ENCODE peak calls at places on chromosomes 5 and 9, in eight cellular contexts. M, U, F, P, Y, R, D and Q are unnamed samples.

GRCh38 chr9:90022474-90022873 is 417.7 kb downstream of the GADD45G start:
- DNase-seq in M (no peak), U (no peak), F (no peak), P (no peak), Y (peak; percentile 12), R (no peak), D (no peak), Q (no peak)

GRCh38 chr5:14383923-14384322 is 197.7 kb upstream of the OTULINL start:
- DNase-seq in M (no peak), U (no peak), F (no peak), P (no peak), Y (no peak), R (no peak), D (no peak), Q (no peak)

GRCh38 chr9:130508218-130508617 is 63.5 kb downstream of the ASS1 start:
- DNase-seq in M (no peak), U (no peak), F (no peak), P (no peak), Y (no peak), R (no peak), D (no peak), Q (no peak)

GRCh38 chr5:136080483-136081180 is 51.8 kb downstream of the TGFBI start:
- DNase-seq in M (peak; percentile 89), U (peak; percentile 88), F (peak; percentile 81), P (peak; percentile 87), Y (peak; percentile 93), R (peak; percentile 22), D (peak; percentile 96), Q (no peak)

GRCh38 chr5:160185954-160186353 is 43.4 kb upstream of the FABP6 start:
- DNase-seq in M (no peak), U (no peak), F (no peak), P (no peak), Y (no peak), R (no peak), D (no peak), Q (no peak)

GRCh38 chr9:94861589-94862241 is 135.2 kb downstream of the AOPEP start:
- DNase-seq in M (no peak), U (peak; percentile 16), F (no peak), P (no peak), Y (no peak), R (no peak), D (peak; percentile 66), Q (no peak)

GRCh38 chr5:135934939-135935338 is 19.8 kb downstream of the LECT2 start:
- DNase-seq in M (no peak), U (no peak), F (no peak), P (no peak), Y (no peak), R (no peak), D (peak; percentile 46), Q (no peak)

GRCh38 chr5:88873447-88873846 is 9.5 kb downstream of the MEF2C start:
- DNase-seq in M (no peak), U (no peak), F (no peak), P (no peak), Y (no peak), R (no peak), D (no peak), Q (no peak)

GRCh38 chr5:67028371-67028770 is 168.2 kb downstream of the CD180 start:
- DNase-seq in M (no peak), U (no peak), F (no peak), P (no peak), Y (no peak), R (no peak), D (no peak), Q (no peak)

GRCh38 chr9:95809686-95810085 is 65.8 kb upstream of the ERCC6L2 start:
- DNase-seq in M (no peak), U (no peak), F (no peak), P (no peak), Y (no peak), R (no peak), D (no peak), Q (no peak)

GRCh38 chr5:135033866-135034185 is 202 bp downstream of the PITX1 start:
- DNase-seq in M (no peak), U (no peak), F (no peak), P (no peak), Y (no peak), R (no peak), D (no peak), Q (no peak)

GRCh38 chr5:17720070-17720469 is 85.8 kb downstream of the TAF11L14 start:
- DNase-seq in M (no peak), U (no peak), F (no peak), P (no peak), Y (no peak), R (no peak), D (no peak), Q (no peak)

GRCh38 chr5:1324719-1325190 is 20.1 kb downstream of the CLPTM1L start:
- DNase-seq in M (no peak), U (no peak), F (no peak), P (peak; percentile 31), Y (peak; percentile 54), R (no peak), D (no peak), Q (no peak)

GRCh38 chr9:12972608-12973589 is 198.1 kb downstream of the LURAP1L start:
- DNase-seq in M (no peak), U (no peak), F (no peak), P (no peak), Y (no peak), R (no peak), D (peak; percentile 77), Q (no peak)

GRCh38 chr5:74360535-74361210 is 279.9 kb downstream of the ENC1 start:
- DNase-seq in M (no peak), U (no peak), F (no peak), P (no peak), Y (no peak), R (no peak), D (no peak), Q (no peak)

GRCh38 chr5:114101153-114101552 is 260.7 kb upstream of the KCNN2 start:
- DNase-seq in M (peak; percentile 19), U (no peak), F (no peak), P (no peak), Y (no peak), R (no peak), D (peak; percentile 73), Q (no peak)

GRCh38 chr5:60210810-60211209 is 317.3 kb upstream of the PDE4D start:
- DNase-seq in M (no peak), U (no peak), F (no peak), P (peak; percentile 69), Y (peak; percentile 72), R (no peak), D (no peak), Q (no peak)

GRCh38 chr5:43420241-43420640 is 8.1 kb upstream of the CCL28 start:
- DNase-seq in M (no peak), U (no peak), F (no peak), P (peak; percentile 38), Y (peak; percentile 64), R (no peak), D (peak; percentile 13), Q (no peak)

GRCh38 chr5:122099060-122099790 is 21.2 kb upstream of the LOX start:
- DNase-seq in M (no peak), U (no peak), F (no peak), P (no peak), Y (peak; percentile 58), R (no peak), D (peak; percentile 67), Q (no peak)

GRCh38 chr5:16883801-16884200 is 52.3 kb downstream of the MYO10 start:
- DNase-seq in M (no peak), U (no peak), F (no peak), P (no peak), Y (no peak), R (no peak), D (no peak), Q (no peak)

GRCh38 chr9:83491995-83492394 is 46.2 kb downstream of the FRMD3 start:
- DNase-seq in M (no peak), U (no peak), F (no peak), P (no peak), Y (no peak), R (no peak), D (no peak), Q (no peak)

GRCh38 chr5:137778772-137779564 is 24.8 kb upstream of the HNRNPA0 start:
- DNase-seq in M (peak; percentile 20), U (no peak), F (peak; percentile 51), P (no peak), Y (no peak), R (no peak), D (peak; percentile 69), Q (peak; percentile 6)

GRCh38 chr5:147921134-147921533 is 14.8 kb upstream of the C5orf46 start:
- DNase-seq in M (no peak), U (no peak), F (no peak), P (no peak), Y (no peak), R (no peak), D (no peak), Q (no peak)

GRCh38 chr5:155455791-155456514 is 442.4 kb downstream of the KIF4B start:
- DNase-seq in M (no peak), U (no peak), F (no peak), P (no peak), Y (no peak), R (no peak), D (no peak), Q (no peak)

GRCh38 chr5:65721050-65721774 is 697 bp downstream of the SGTB start:
- DNase-seq in M (peak; percentile 16), U (peak; percentile 6), F (peak; percentile 18), P (peak; percentile 45), Y (peak; percentile 73), R (no peak), D (peak; percentile 70), Q (peak; percentile 24)

GRCh38 chr9:135093111-135093510 is 5.6 kb downstream of the OLFM1 start:
- DNase-seq in M (no peak), U (no peak), F (no peak), P (no peak), Y (no peak), R (no peak), D (no peak), Q (peak; percentile 14)

GRCh38 chr5:178186417-178186816 is 754 bp downstream of the GMCL2 start:
- DNase-seq in M (no peak), U (no peak), F (no peak), P (no peak), Y (no peak), R (no peak), D (no peak), Q (no peak)

GRCh38 chr5:172491481-172491880 is 37.2 kb upstream of the SH3PXD2B start:
- DNase-seq in M (no peak), U (no peak), F (no peak), P (peak; percentile 5), Y (peak; percentile 36), R (no peak), D (no peak), Q (no peak)